ENCODE peak calls at places on chromosomes 5 and 9, in eight cellular contexts. O is CD8-positive, alpha-beta T cell; K is stomach; U is lung; N is heart right ventricle; V is MM.1S; Q is IMR-90; E is K562. M is an unnamed sample. For H3K4me1, the result is how much of the 10 kb centered on the place peaks cover.

GRCh38 chr5:72837524-72838096 is 21.1 kb downstream of the TNPO1 start:
- DNase-seq in O (no peak), K (no peak), U (no peak), N (no peak), V (no peak), Q (no peak), E (no peak), M (no peak)

GRCh38 chr9:83665576-83666200 is 42.1 kb downstream of the UBQLN1 start:
- DNase-seq in O (no peak), K (no peak), U (no peak), N (no peak), V (no peak), Q (no peak), E (no peak), M (no peak)

GRCh38 chr9:129556576-129557191 is 64.2 kb downstream of the C9orf50 start:
- DNase-seq in O (no peak), K (no peak), U (no peak), N (no peak), V (no peak), Q (no peak), E (no peak), M (no peak)

GRCh38 chr5:143887302-143887638 is 75.3 kb downstream of the HMHB1 start:
- DNase-seq in O (no peak), K (no peak), U (peak), N (peak), V (no peak), Q (peak), E (no peak), M (no peak)

GRCh38 chr9:15935661-15936315 is 382.9 kb downstream of the CCDC171 start:
- DNase-seq in O (no peak), K (no peak), U (no peak), N (no peak), V (no peak), Q (no peak), E (no peak), M (no peak)

GRCh38 chr5:140297283-140297682 is 5.6 kb downstream of the PFDN1 start:
- DNase-seq in O (no peak), K (no peak), U (no peak), N (no peak), V (no peak), Q (no peak), E (no peak), M (no peak)

GRCh38 chr5:1445313-1445894 is at the start of gene SLC6A3:
- DNase-seq in O (no peak), K (peak), U (no peak), N (no peak), V (no peak), Q (no peak), E (peak), M (no peak)

GRCh38 chr5:37704406-37704805 is 135.4 kb downstream of the GDNF start:
- DNase-seq in O (no peak), K (no peak), U (no peak), N (no peak), V (no peak), Q (no peak), E (no peak), M (no peak)

GRCh38 chr5:116409591-116410296 is 164.9 kb downstream of the SEMA6A start:
- DNase-seq in O (no peak), K (no peak), U (no peak), N (no peak), V (peak), Q (no peak), E (no peak), M (no peak)

GRCh38 chr5:120454094-120454798 is 9.9 kb upstream of the PRR16 start:
- DNase-seq in O (no peak), K (no peak), U (no peak), N (no peak), V (no peak), Q (peak), E (no peak), M (no peak)

GRCh38 chr9:98118640-98119601 is at the start of gene TRIM14:
- DNase-seq in O (no peak), K (peak), U (peak), N (peak), V (peak), Q (peak), E (peak), M (peak)

GRCh38 chr9:81596671-81597426 is 92.5 kb downstream of the TLE1 start:
- DNase-seq in O (no peak), K (no peak), U (no peak), N (no peak), V (no peak), Q (no peak), E (no peak), M (no peak)

GRCh38 chr9:12958279-12958678 is 183.5 kb downstream of the LURAP1L start:
- DNase-seq in O (no peak), K (no peak), U (no peak), N (no peak), V (no peak), Q (no peak), E (no peak), M (no peak)

GRCh38 chr9:19372576-19372975 is 7.5 kb downstream of the RPS6 start:
- DNase-seq in O (no peak), K (no peak), U (no peak), N (no peak), V (no peak), Q (no peak), E (no peak), M (no peak)

GRCh38 chr5:141858084-141858765 is 20.0 kb downstream of the PCDH1 start:
- DNase-seq in O (no peak), K (peak), U (no peak), N (no peak), V (no peak), Q (no peak), E (no peak), M (no peak)

GRCh38 chr9:120868676-120869359 is 8.2 kb downstream of the PHF19 start:
- DNase-seq in O (peak), K (peak), U (peak), N (peak), V (peak), Q (peak), E (peak), M (peak)

GRCh38 chr9:126802343-126803059 is 2.3 kb upstream of the ZBTB43 start:
- DNase-seq in O (no peak), K (no peak), U (no peak), N (no peak), V (no peak), Q (no peak), E (no peak), M (peak)

GRCh38 chr5:177128551-177128976 is 5.0 kb upstream of the NSD1 start:
- DNase-seq in O (no peak), K (no peak), U (no peak), N (no peak), V (no peak), Q (no peak), E (no peak), M (peak)

DNA sequence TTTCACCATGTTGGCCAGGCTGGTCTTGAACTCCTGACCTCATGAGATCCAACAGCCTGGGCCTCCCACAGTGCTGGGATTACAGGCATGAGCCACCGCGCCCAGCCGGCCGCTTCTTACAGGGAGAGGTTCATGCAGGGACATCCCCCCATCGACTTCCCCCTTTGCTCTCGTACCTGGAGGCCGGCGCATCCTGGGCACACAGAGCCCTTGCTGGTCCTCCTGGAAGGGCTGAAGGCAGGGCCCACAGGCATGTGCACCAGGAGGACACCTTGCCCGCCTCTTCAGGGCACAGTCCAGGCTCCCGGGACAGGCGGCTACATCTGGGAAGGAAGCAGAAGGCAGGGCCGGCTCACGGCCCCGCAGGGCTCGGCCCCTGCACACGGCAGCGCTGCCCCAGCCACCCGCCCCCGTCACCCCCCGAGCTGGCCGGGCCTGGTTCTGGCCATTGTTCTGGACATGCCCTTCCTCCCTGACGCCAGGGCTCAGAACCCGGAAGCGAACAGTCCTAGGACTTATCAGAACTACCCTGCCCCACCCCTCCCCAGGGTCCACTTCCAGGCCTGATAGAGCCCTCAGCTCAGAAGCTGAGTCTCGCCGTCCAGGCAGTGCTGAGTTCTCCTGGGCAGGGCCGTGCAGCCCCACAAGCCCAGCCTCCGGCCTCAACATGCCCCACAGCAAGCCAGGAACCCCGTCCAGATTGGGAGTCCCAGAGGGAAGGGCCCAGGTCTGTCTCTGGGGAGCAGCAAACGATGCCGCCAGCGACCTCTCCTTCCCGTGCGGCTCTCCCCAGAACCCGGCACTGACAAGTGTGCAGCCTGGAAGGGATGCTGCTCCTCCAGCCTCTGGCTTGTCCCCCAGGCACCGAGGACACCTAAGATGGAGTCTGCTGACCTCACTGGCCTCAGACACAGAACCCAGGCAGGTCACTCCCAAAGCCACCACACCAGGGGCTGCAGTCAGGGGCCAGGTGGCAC is 2.9 kb downstream of the NPDC1 start:
- DNase-seq in O (no peak), K (peak), U (no peak), N (peak), V (no peak), Q (no peak), E (peak), M (no peak)
- H3K4me3 ChIP-seq in O (no peak), K (peak), U (no peak), N (peak), V (no peak), Q (no peak), E (no peak), M (no peak)

GRCh38 chr5:138930371-138931097 is 55.4 kb upstream of the LRRTM2 start:
- DNase-seq in O (no peak), K (peak), U (no peak), N (no peak), V (no peak), Q (no peak), E (no peak), M (no peak)

GRCh38 chr5:138929571-138929955 is 54.4 kb upstream of the LRRTM2 start:
- DNase-seq in O (no peak), K (no peak), U (no peak), N (no peak), V (no peak), Q (no peak), E (no peak), M (no peak)

GRCh38 chr5:138934971-138935370 is 59.8 kb upstream of the LRRTM2 start:
- DNase-seq in O (no peak), K (peak), U (no peak), N (no peak), V (no peak), Q (no peak), E (no peak), M (no peak)

GRCh38 chr5:138933522-138934290 is 58.6 kb upstream of the LRRTM2 start:
- DNase-seq in O (no peak), K (peak), U (no peak), N (no peak), V (no peak), Q (no peak), E (no peak), M (no peak)

DNA sequence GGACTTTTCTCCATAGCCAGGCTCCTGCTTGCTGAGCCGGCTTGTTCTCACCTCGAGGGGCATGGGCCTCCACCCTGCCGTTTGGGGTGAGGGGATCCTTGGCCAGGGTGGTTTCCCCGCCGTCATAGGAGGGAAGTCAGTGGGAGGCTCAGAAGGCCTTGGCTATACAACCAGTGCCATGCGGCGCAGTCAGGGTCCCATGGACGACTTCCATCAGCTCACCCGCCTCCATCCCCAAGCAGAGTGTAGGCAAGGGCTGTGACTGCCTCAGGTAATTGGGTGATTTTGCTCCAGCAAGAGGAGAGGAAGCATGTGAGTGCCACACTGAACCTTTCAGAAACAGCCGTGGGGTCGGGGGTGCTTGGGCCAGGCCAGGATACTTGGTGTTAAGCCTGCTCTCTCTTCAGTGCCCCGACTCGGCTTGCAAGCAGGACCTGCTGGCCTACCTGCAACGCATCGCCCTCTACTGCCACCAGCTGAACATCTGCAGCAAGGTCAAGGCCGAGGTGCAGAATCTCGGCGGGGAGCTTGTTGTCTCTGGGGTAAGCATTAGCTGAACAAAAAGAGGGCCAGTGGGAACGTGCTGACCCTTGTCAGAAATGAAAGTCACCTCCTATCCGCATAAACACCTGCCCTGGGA is 57.2 kb upstream of the LRRTM2 start:
- DNase-seq in O (no peak), K (peak), U (no peak), N (no peak), V (no peak), Q (no peak), E (no peak), M (no peak)
- TF ChIP-seq CTCF in O (no peak), K (no peak), U (no peak), N (no peak), V (no peak), Q (no peak), E (peak), M (no peak)

GRCh38 chr5:175675873-175676272 is 18.0 kb downstream of the HRH2 start:
- DNase-seq in O (no peak), K (no peak), U (no peak), N (no peak), V (no peak), Q (no peak), E (no peak), M (no peak)
- H3K4me1 ChIP-seq in O (under half), K (under half), U (under half), N (half or more), V (under half), Q (under half), E (under half), M (under half)

GRCh38 chr9:137305060-137305787 is 3.2 kb upstream of the NRARP start:
- DNase-seq in O (no peak), K (peak), U (peak), N (peak), V (peak), Q (no peak), E (peak), M (peak)
- H3K4me3 ChIP-seq in O (no peak), K (no peak), U (no peak), N (peak), V (peak), Q (no peak), E (no peak), M (peak)

DNA sequence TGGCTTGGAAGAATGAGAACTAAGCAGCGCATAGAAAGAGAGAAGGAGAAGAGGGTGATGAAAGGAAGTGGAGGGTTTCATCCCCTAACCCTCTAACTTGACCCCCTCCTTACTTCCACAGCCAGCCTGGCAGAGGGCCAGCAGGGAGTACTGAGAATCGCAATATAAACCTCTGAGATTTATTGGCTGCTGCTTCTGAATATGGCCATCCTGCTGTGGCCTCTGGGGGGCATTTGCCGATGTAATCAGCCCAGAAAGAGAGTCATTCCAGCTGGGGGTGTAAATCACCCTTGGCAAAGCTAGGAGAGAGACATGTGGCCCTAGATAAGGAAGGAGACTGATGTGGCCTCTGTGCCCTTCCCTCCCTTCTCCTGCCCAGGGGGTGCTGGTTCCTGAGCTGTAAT is 960 bp upstream of the GFRA3 start:
- DNase-seq in O (no peak), K (no peak), U (no peak), N (no peak), V (no peak), Q (no peak), E (no peak), M (no peak)
- TF ChIP-seq CTCF in O (no peak), K (no peak), U (no peak), N (no peak), V (no peak), Q (no peak), E (no peak), M (no peak)

GRCh38 chr5:41457942-41458341 is 52.5 kb downstream of the PLCXD3 start:
- DNase-seq in O (no peak), K (no peak), U (no peak), N (no peak), V (no peak), Q (no peak), E (no peak), M (no peak)

GRCh38 chr5:41457094-41457493 is 53.3 kb downstream of the PLCXD3 start:
- DNase-seq in O (no peak), K (no peak), U (no peak), N (no peak), V (no peak), Q (no peak), E (no peak), M (no peak)

GRCh38 chr5:41459557-41459956 is 50.8 kb downstream of the PLCXD3 start:
- DNase-seq in O (no peak), K (no peak), U (no peak), N (no peak), V (no peak), Q (no peak), E (no peak), M (no peak)
- H3K4me1 ChIP-seq in O (under half), K (under half), U (under half), N (under half), V (under half), Q (under half), E (under half), M (under half)

GRCh38 chr5:77322406-77322805 is 111.9 kb downstream of the PDE8B start:
- DNase-seq in O (no peak), K (no peak), U (no peak), N (no peak), V (no peak), Q (no peak), E (no peak), M (no peak)

GRCh38 chr5:77328926-77329647 is 118.6 kb downstream of the PDE8B start:
- DNase-seq in O (no peak), K (no peak), U (no peak), N (no peak), V (no peak), Q (no peak), E (no peak), M (no peak)

GRCh38 chr5:77326986-77327734 is 116.7 kb downstream of the PDE8B start:
- DNase-seq in O (no peak), K (no peak), U (no peak), N (no peak), V (no peak), Q (no peak), E (no peak), M (no peak)

GRCh38 chr5:77329664-77330430 is 119.4 kb downstream of the PDE8B start:
- DNase-seq in O (no peak), K (no peak), U (no peak), N (no peak), V (no peak), Q (no peak), E (no peak), M (no peak)

GRCh38 chr5:77326142-77326541 is 115.7 kb downstream of the PDE8B start:
- DNase-seq in O (no peak), K (no peak), U (no peak), N (no peak), V (no peak), Q (no peak), E (no peak), M (no peak)
- H3K4me3 ChIP-seq in O (no peak), K (no peak), U (no peak), N (no peak), V (no peak), Q (no peak), E (no peak), M (no peak)

M was measured in Peyer's patch.